ENCODE peak calls at places on chromosomes 1 and 21, in six cellular contexts. N is LoVo; L is ovary; E is stimulated activated naive CD8-positive, alpha-beta T cell treated with anti-CD3 and anti-CD28 coated beads, Interleukin-15, Interleukin-2, amounts not matched to agents 100 U/mL and 50 U/mL, for 24 hours; W is A172; U is CD4-positive, CD25-positive, alpha-beta regulatory T cell. Q is an unnamed sample.

GRCh38 chr1:238176441-238176840 is 285.7 kb upstream of the ZP4 start:
- DNase-seq in L (no peak), N (no peak), E (no peak), W (no peak), U (no peak), Q (no peak)

GRCh38 chr1:245148069-245148468 is 6.7 kb upstream of the KIF26B start:
- DNase-seq in N (no peak), E (no peak), U (no peak), W (no peak), L (no peak), Q (no peak)

GRCh38 chr1:228097333-228098081 is 5.6 kb downstream of the C1orf35 start:
- DNase-seq in N (no peak), L (no peak), W (no peak), E (peak), U (no peak), Q (no peak)

GRCh38 chr1:244653439-244654283 is 735 bp downstream of the DESI2 start:
- DNase-seq in E (peak), L (no peak), N (peak), U (peak), W (peak), Q (peak)

GRCh38 chr1:237799762-237800474 is 90.8 kb downstream of the ZP4 start:
- DNase-seq in W (peak), L (no peak), U (peak), N (peak), E (peak), Q (peak)

GRCh38 chr1:202023033-202023433 is 12.6 kb downstream of the ELF3 start:
- DNase-seq in N (peak), E (no peak), U (no peak), W (peak), L (no peak), Q (peak)

GRCh38 chr1:179365342-179366092 is at the start of gene AXDND1:
- DNase-seq in N (peak), E (peak), W (peak), L (peak), U (peak), Q (peak)

GRCh38 chr1:36512842-36513241 is 30.1 kb upstream of the CSF3R start:
- DNase-seq in N (no peak), W (no peak), L (no peak), E (no peak), U (no peak), Q (no peak)

GRCh38 chr1:117371436-117372151 is 4.3 kb downstream of the MAN1A2 start:
- DNase-seq in U (no peak), W (no peak), L (no peak), E (no peak), N (no peak), Q (peak)

GRCh38 chr21:26389971-26390641 is 183.0 kb downstream of the CYYR1 start:
- DNase-seq in U (no peak), L (no peak), E (no peak), N (peak), W (peak), Q (peak)

GRCh38 chr1:195866383-195867222 is 741.6 kb downstream of the KCNT2 start:
- DNase-seq in E (no peak), W (no peak), U (no peak), L (no peak), N (no peak), Q (no peak)

GRCh38 chr1:225418059-225418458 is 9.8 kb downstream of the LBR start:
- DNase-seq in W (no peak), L (no peak), E (no peak), N (no peak), U (no peak), Q (no peak)

GRCh38 chr1:116266864-116267212 is 106.2 kb upstream of the ATP1A1 start:
- DNase-seq in U (no peak), L (no peak), E (no peak), W (no peak), N (no peak), Q (no peak)

GRCh38 chr1:52007228-52008073 is 17.0 kb upstream of the RAB3B start:
- DNase-seq in E (no peak), U (no peak), W (no peak), N (no peak), L (no peak), Q (no peak)

GRCh38 chr1:185804206-185804605 is 70.0 kb downstream of the HMCN1 start:
- DNase-seq in W (peak), U (no peak), E (no peak), L (no peak), N (no peak), Q (peak)

GRCh38 chr1:89952021-89952995 is 42.6 kb upstream of the ZNF326 start:
- DNase-seq in N (no peak), W (peak), L (no peak), U (no peak), E (no peak), Q (peak)

GRCh38 chr1:160579216-160579701 is at the start of gene CD84:
- DNase-seq in N (no peak), U (peak), W (no peak), E (no peak), L (no peak), Q (no peak)

GRCh38 chr21:45130324-45130774 is 56.0 kb downstream of the ADARB1 start:
- DNase-seq in U (peak), N (no peak), L (peak), W (peak), E (no peak), Q (peak)

GRCh38 chr1:11286735-11287410 is 13.9 kb downstream of the UBIAD1 start:
- DNase-seq in E (no peak), W (no peak), U (no peak), N (no peak), L (no peak), Q (peak)

GRCh38 chr1:153793261-153793972 is 18.2 kb downstream of the SLC27A3 start:
- DNase-seq in U (no peak), W (no peak), E (no peak), L (no peak), N (no peak), Q (no peak)

GRCh38 chr1:12339861-12340557 is 110.2 kb downstream of the VPS13D start:
- DNase-seq in U (no peak), W (no peak), N (no peak), E (no peak), L (no peak), Q (no peak)

GRCh38 chr1:20031161-20031560 is 38.8 kb upstream of the PLA2G5 start:
- DNase-seq in N (no peak), W (no peak), E (no peak), L (no peak), U (no peak), Q (no peak)

GRCh38 chr1:180386740-180387367 is 115.5 kb downstream of the ACBD6 start:
- DNase-seq in L (no peak), W (no peak), N (no peak), U (peak), E (no peak), Q (peak)

GRCh38 chr1:222654849-222655248 is 37.0 kb downstream of the MIA3 start:
- DNase-seq in W (peak), L (no peak), N (no peak), U (peak), E (peak), Q (peak)

GRCh38 chr1:173555651-173556305 is 47.1 kb downstream of the SLC9C2 start:
- DNase-seq in U (no peak), L (no peak), N (no peak), W (no peak), E (no peak), Q (peak)

GRCh38 chr1:65509912-65510680 is 89.6 kb downstream of the LEPR start:
- DNase-seq in U (no peak), W (peak), N (no peak), E (no peak), L (no peak), Q (peak)

GRCh38 chr1:223233410-223234163 is 90.5 kb upstream of the TLR5 start:
- DNase-seq in L (peak), E (no peak), U (peak), N (peak), W (peak), Q (peak)

GRCh38 chr1:5967351-5968160 is 24.7 kb downstream of the NPHP4 start:
- DNase-seq in N (no peak), E (no peak), L (peak), W (no peak), U (no peak), Q (no peak)

GRCh38 chr1:35576061-35576765 is 3.1 kb downstream of the TFAP2E start:
- DNase-seq in L (no peak), U (peak), N (no peak), W (no peak), E (no peak), Q (no peak)

Q was measured in M059J.